ENCODE peak calls at places on chromosomes 12 and 14, in nine cellular contexts. Q is AG10803; N is neuronal stem cell; R is fibroblast of villous mesenchyme; E is cardiac fibroblast; Z is astrocyte; F is tibial artery; M is GM23248; C is CD4-positive, alpha-beta memory T cell. S is an unnamed sample.

GRCh38 chr14:76267322-76268012 is 108.5 kb upstream of the ESRRB start:
- DNase-seq in N (no peak), C (no peak), R (peak; percentile 37), E (peak; percentile 48), M (peak; percentile 57), F (peak; percentile 78), Q (peak; percentile 27), Z (peak; percentile 8), S (no peak)

GRCh38 chr12:120356567-120357030 is 12.4 kb downstream of the MSI1 start:
- DNase-seq in F (peak; percentile 76), M (peak; percentile 87), E (peak; percentile 87), N (peak; percentile 67), C (peak; percentile 63), Q (peak; percentile 76), R (peak; percentile 80), Z (peak; percentile 94), S (peak; percentile 67)

GRCh38 chr12:79886917-79887519 is 47.9 kb downstream of the PPP1R12A start:
- DNase-seq in R (peak; percentile 61), C (peak; percentile 35), N (no peak), F (no peak), E (peak; percentile 75), Z (peak; percentile 45), Q (peak; percentile 54), M (peak; percentile 71), S (peak; percentile 6)

GRCh38 chr14:38143651-38144505 is 63.8 kb upstream of the SSTR1 start:
- DNase-seq in R (peak; percentile 76), F (no peak), N (no peak), C (no peak), M (peak; percentile 76), Q (peak; percentile 89), Z (peak; percentile 74), E (peak; percentile 75), S (peak; percentile 38)

GRCh38 chr12:69243099-69244084 is 4.0 kb downstream of the CPSF6 start:
- DNase-seq in F (no peak), Q (no peak), E (no peak), C (no peak), R (no peak), M (no peak), Z (no peak), N (no peak), S (no peak)

GRCh38 chr14:89921896-89922548 is 32.5 kb downstream of the EFCAB11 start:
- DNase-seq in R (no peak), E (peak; percentile 97), Z (peak; percentile 93), C (no peak), N (no peak), M (peak; percentile 93), Q (peak; percentile 86), F (no peak), S (peak; percentile 56)

GRCh38 chr14:105364100-105364708 is 34.1 kb upstream of the TEX22 start:
- DNase-seq in N (no peak), F (no peak), E (peak; percentile 77), Z (peak; percentile 61), R (peak; percentile 35), C (peak; percentile 46), M (peak; percentile 93), Q (peak; percentile 73), S (no peak)

GRCh38 chr12:111730420-111730819 is 36.3 kb upstream of the ALDH2 start:
- DNase-seq in Q (no peak), Z (no peak), C (no peak), F (no peak), R (no peak), N (no peak), E (no peak), M (no peak), S (no peak)

GRCh38 chr14:77580964-77581505 is 35.4 kb downstream of the SPTLC2 start:
- DNase-seq in R (peak; percentile 94), Q (peak; percentile 57), N (no peak), C (peak; percentile 69), M (peak; percentile 70), E (peak; percentile 67), F (no peak), Z (peak; percentile 74), S (peak; percentile 64)

GRCh38 chr12:57852620-57853509 is 6.3 kb upstream of the CTDSP2 start:
- DNase-seq in F (peak; percentile 89), Q (no peak), M (no peak), Z (no peak), R (peak; percentile 38), E (no peak), C (no peak), N (peak; percentile 72), S (no peak)

GRCh38 chr12:106774808-106775524 is 484 bp downstream of the RIC8B start:
- DNase-seq in R (no peak), N (no peak), Z (no peak), M (no peak), C (no peak), F (no peak), E (no peak), Q (no peak), S (no peak)

DNA sequence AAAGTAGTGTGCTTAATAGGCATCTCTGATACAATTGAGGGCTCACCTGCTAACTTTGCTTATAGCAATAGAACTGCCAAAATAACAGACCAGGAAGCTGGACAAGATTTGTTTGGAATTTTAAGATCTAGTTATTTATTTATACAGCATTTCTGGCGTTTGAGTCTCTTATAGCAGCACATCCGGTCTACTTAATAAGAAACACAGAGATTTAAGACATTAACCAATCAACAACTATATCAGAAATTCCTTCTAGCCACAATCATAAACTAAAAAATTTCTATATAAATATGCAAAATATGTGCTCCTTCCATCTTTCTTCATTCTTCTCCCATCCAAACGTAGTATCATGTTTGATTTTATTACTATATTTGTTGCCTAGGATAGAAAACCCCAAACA is 2.6 kb downstream of the RTN1 start:
- DNase-seq in R (no peak), M (no peak), F (no peak), C (no peak), Z (no peak), E (no peak), N (no peak), Q (no peak), S (no peak)
- H3K4me3 ChIP-seq in R (no peak overlapping the region), M (no peak overlapping the region), F (no peak overlapping the region), C (no peak overlapping the region), Z (no peak overlapping the region), E (no peak overlapping the region), N (no peak overlapping the region), Q (no peak overlapping the region), S (no peak overlapping the region)

GRCh38 chr12:213527-213932 is 427 bp downstream of the SLC6A12 start:
- DNase-seq in F (no peak), Q (no peak), E (no peak), Z (no peak), C (no peak), R (no peak), M (no peak), N (no peak), S (no peak)

GRCh38 chr12:212383-212798 is 1.6 kb downstream of the SLC6A12 start:
- DNase-seq in N (no peak), C (no peak), F (no peak), Q (no peak), R (no peak), E (no peak), M (no peak), Z (no peak), S (no peak)

GRCh38 chr12:211639-212382 is 2.1 kb downstream of the SLC6A12 start:
- DNase-seq in Z (no peak), F (no peak), N (no peak), C (no peak), R (no peak), M (no peak), Q (no peak), E (no peak), S (no peak)

GRCh38 chr12:214005-214736 is at the start of gene SLC6A12:
- DNase-seq in C (no peak), F (no peak), Z (no peak), E (no peak), Q (no peak), M (peak; percentile 23), R (peak; percentile 21), N (no peak), S (no peak)

GRCh38 chr12:212799-213526 is 994 bp downstream of the SLC6A12 start:
- DNase-seq in F (no peak), M (no peak), Z (no peak), Q (no peak), N (no peak), E (no peak), R (peak; percentile 17), C (no peak), S (no peak)
- H3K4me3 ChIP-seq in F (no peak overlapping the region), M (no peak overlapping the region), Z (no peak overlapping the region), Q (no peak overlapping the region), N (no peak overlapping the region), E (no peak overlapping the region), R (no peak overlapping the region), C (no peak overlapping the region), S (no peak overlapping the region)

GRCh38 chr12:82366182-82366581 is 7.9 kb downstream of the METTL25 start:
- DNase-seq in M (peak; percentile 30), R (peak; percentile 16), C (no peak), F (no peak), E (peak; percentile 8), Q (peak; percentile 36), N (no peak), Z (no peak), S (no peak)
- H3K4me3 ChIP-seq in M (peak overlapping the region; percentile 10), R (no peak overlapping the region), C (no peak overlapping the region), F (no peak overlapping the region), E (no peak overlapping the region), Q (peak overlapping the region; percentile 25), N (no peak overlapping the region), Z (no peak overlapping the region), S (no peak overlapping the region)

GRCh38 chr12:81502912-81503695 is 256.0 kb downstream of the PPFIA2 start:
- DNase-seq in E (peak; percentile 89), N (no peak), F (no peak), R (peak; percentile 77), Q (peak; percentile 77), Z (peak; percentile 99), M (peak; percentile 91), C (no peak), S (peak; percentile 54)
- H3K4me3 ChIP-seq in E (no peak overlapping the region), N (no peak overlapping the region), F (no peak overlapping the region), R (no peak overlapping the region), Q (no peak overlapping the region), Z (no peak overlapping the region), M (no peak overlapping the region), C (no peak overlapping the region), S (no peak overlapping the region)

DNA sequence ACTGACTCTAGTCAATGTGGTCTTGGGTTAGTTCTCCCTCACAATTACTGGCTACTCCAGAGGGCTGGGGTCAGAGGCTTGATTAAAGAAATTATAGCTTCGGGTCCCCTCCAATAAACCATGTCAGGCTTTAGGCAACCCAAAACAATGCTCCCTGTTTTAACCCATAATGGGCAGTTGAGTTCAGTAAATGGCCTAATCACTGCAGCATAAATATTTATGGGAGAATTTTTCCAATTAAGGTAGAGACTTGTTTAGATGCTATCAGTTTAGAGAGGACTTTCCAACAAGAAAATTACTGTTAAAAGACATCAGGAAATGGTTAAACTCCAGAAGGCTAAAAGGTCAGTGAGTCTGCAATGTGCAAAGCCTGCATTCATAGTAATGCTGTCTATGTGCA is 389.2 kb upstream of the PRICKLE1 start:
- DNase-seq in N (no peak), Z (no peak), F (no peak), E (no peak), R (no peak), C (no peak), Q (no peak), M (no peak), S (no peak)
- H3K4me3 ChIP-seq in N (no peak overlapping the region), Z (no peak overlapping the region), F (no peak overlapping the region), E (no peak overlapping the region), R (no peak overlapping the region), C (no peak overlapping the region), Q (no peak overlapping the region), M (no peak overlapping the region), S (no peak overlapping the region)

S was measured in skeletal muscle cell.